ENCODE peak calls at places on chromosomes 5 and 9, in eight cellular contexts. Z, R, X, K, H, S, A and D are unnamed samples.

GRCh38 chr5:143115381-143115780 is 288.1 kb downstream of the NR3C1 start:
- DNase-seq in X (no peak), S (no peak), A (no peak), Z (no peak), R (no peak), K (no peak), H (no peak), D (no peak)

GRCh38 chr9:22036866-22037626 is 27.9 kb upstream of the CDKN2B start:
- DNase-seq in R (no peak), S (no peak), H (no peak), A (no peak), K (no peak), Z (no peak), X (no peak), D (no peak)

GRCh38 chr9:112601646-112602045 is 115.0 kb downstream of the KIAA1958 start:
- DNase-seq in A (no peak), H (no peak), K (no peak), R (no peak), S (no peak), Z (peak; percentile 7), X (peak; percentile 43), D (no peak)

GRCh38 chr5:6455571-6456200 is 7.0 kb downstream of the UBE2QL1 start:
- DNase-seq in A (no peak), S (no peak), R (no peak), H (no peak), X (no peak), Z (no peak), K (no peak), D (no peak)

GRCh38 chr5:10527281-10527950 is 36.5 kb upstream of the ANKRD33B start:
- DNase-seq in Z (peak; percentile 34), R (no peak), K (no peak), X (peak; percentile 82), A (no peak), H (no peak), S (no peak), D (no peak)

GRCh38 chr9:69590241-69590640 is 81.9 kb downstream of the APBA1 start:
- DNase-seq in H (no peak), K (no peak), Z (no peak), R (no peak), S (no peak), X (no peak), A (no peak), D (no peak)

GRCh38 chr5:140342896-140343295 is 3.5 kb downstream of the HBEGF start:
- DNase-seq in K (no peak), Z (no peak), A (no peak), H (no peak), X (no peak), S (peak; percentile 24), R (no peak), D (no peak)

GRCh38 chr9:129182625-129183494 is 4.8 kb upstream of the IER5L start:
- DNase-seq in A (peak; percentile 52), H (no peak), K (no peak), X (no peak), R (no peak), Z (no peak), S (no peak), D (peak; percentile 26)

GRCh38 chr9:85040806-85041575 is 371.5 kb downstream of the NTRK2 start:
- DNase-seq in K (no peak), Z (no peak), A (no peak), S (no peak), X (no peak), R (no peak), H (no peak), D (no peak)

GRCh38 chr9:127395491-127396252 is 1.3 kb upstream of the SLC2A8 start:
- DNase-seq in H (no peak), R (no peak), X (no peak), K (no peak), Z (no peak), S (no peak), A (no peak), D (peak; percentile 43)

GRCh38 chr5:86866036-86866435 is 248.3 kb downstream of the COX7C start:
- DNase-seq in A (no peak), S (no peak), R (no peak), X (no peak), Z (no peak), K (no peak), H (no peak), D (no peak)

GRCh38 chr5:149605998-149606721 is 24.9 kb downstream of the ARHGEF37 start:
- DNase-seq in Z (peak; percentile 57), K (no peak), X (peak; percentile 95), A (no peak), R (peak; percentile 53), S (peak; percentile 58), H (no peak), D (peak; percentile 91)

GRCh38 chr5:131212471-131213021 is 41.8 kb downstream of the LYRM7 start:
- DNase-seq in S (peak; percentile 64), Z (no peak), X (no peak), R (peak; percentile 65), K (no peak), A (no peak), H (no peak), D (no peak)

GRCh38 chr9:105083246-105083645 is 155.3 kb upstream of the ABCA1 start:
- DNase-seq in K (no peak), Z (no peak), H (no peak), X (no peak), A (no peak), R (no peak), S (no peak), D (no peak)

GRCh38 chr5:180604271-180604670 is 13.0 kb upstream of the SCGB3A1 start:
- DNase-seq in H (no peak), S (no peak), A (no peak), K (no peak), X (no peak), R (no peak), Z (no peak), D (no peak)

GRCh38 chr5:96023518-96023917 is 61.9 kb upstream of the ELL2 start:
- DNase-seq in X (peak; percentile 81), S (no peak), A (no peak), R (no peak), K (no peak), H (no peak), Z (peak; percentile 57), D (peak; percentile 44)

GRCh38 chr9:134468358-134468757 is 142.1 kb downstream of the RXRA start:
- DNase-seq in S (no peak), Z (no peak), K (no peak), A (no peak), H (no peak), R (no peak), X (no peak), D (no peak)

GRCh38 chr5:124057815-124058231 is 545.8 kb downstream of the CSNK1G3 start:
- DNase-seq in R (no peak), X (no peak), A (no peak), K (no peak), Z (no peak), H (no peak), S (no peak), D (no peak)

GRCh38 chr5:1516615-1517601 is 6.9 kb downstream of the LPCAT1 start:
- DNase-seq in A (no peak), K (no peak), R (no peak), H (peak; percentile 46), X (peak; percentile 48), Z (peak; percentile 38), S (no peak), D (no peak)

GRCh38 chr9:38018964-38019602 is 49.9 kb downstream of the SHB start:
- DNase-seq in X (peak; percentile 82), Z (no peak), H (no peak), A (no peak), R (no peak), K (no peak), S (no peak), D (peak; percentile 70)